ENCODE peak calls at places on chromosomes 3 and 15, in five cellular contexts. One of them, this sample, is unnamed.

GRCh38 chr3:64612082-64612860 is 75.5 kb downstream of the ADAMTS9 start:
- DNase-seq in D341Med: no peak
- DNase-seq in left cardiac atrium: no peak
- DNase-seq in body of pancreas: peak
- DNase-seq in NCI-H345: no peak
- DNase-seq in this sample: no peak

GRCh38 chr15:97691799-97692198 is 268.7 kb upstream of the ARRDC4 start:
- DNase-seq in D341Med: no peak
- DNase-seq in left cardiac atrium: no peak
- DNase-seq in body of pancreas: no peak
- DNase-seq in NCI-H345: no peak
- DNase-seq in this sample: no peak

GRCh38 chr15:50107591-50108408 is 11.2 kb downstream of the ATP8B4 start:
- DNase-seq in D341Med: no peak
- DNase-seq in left cardiac atrium: no peak
- DNase-seq in body of pancreas: peak
- DNase-seq in NCI-H345: no peak
- DNase-seq in this sample: no peak

GRCh38 chr3:120820748-120821147 is 78.2 kb downstream of the GTF2E1 start:
- DNase-seq in D341Med: no peak
- DNase-seq in left cardiac atrium: no peak
- DNase-seq in body of pancreas: no peak
- DNase-seq in NCI-H345: no peak
- DNase-seq in this sample: no peak

GRCh38 chr15:66644815-66645345 is 57.2 kb upstream of the SMAD6 start:
- DNase-seq in D341Med: no peak
- DNase-seq in left cardiac atrium: no peak
- DNase-seq in body of pancreas: no peak
- DNase-seq in NCI-H345: no peak
- DNase-seq in this sample: no peak

GRCh38 chr3:121894191-121894990 is at the start of gene SLC15A2:
- DNase-seq in D341Med: no peak
- DNase-seq in left cardiac atrium: peak
- DNase-seq in body of pancreas: peak
- DNase-seq in NCI-H345: no peak
- DNase-seq in this sample: no peak

GRCh38 chr3:45881031-45882022 is 5.0 kb upstream of the CCR9 start:
- DNase-seq in D341Med: no peak
- DNase-seq in left cardiac atrium: peak
- DNase-seq in body of pancreas: no peak
- DNase-seq in NCI-H345: no peak
- DNase-seq in this sample: no peak

GRCh38 chr3:126835472-126836219 is 131.6 kb downstream of the CHCHD6 start:
- DNase-seq in D341Med: no peak
- DNase-seq in left cardiac atrium: no peak
- DNase-seq in body of pancreas: no peak
- DNase-seq in NCI-H345: no peak
- DNase-seq in this sample: no peak

GRCh38 chr3:129016366-129016724 is 15.2 kb downstream of the EFCC1 start:
- DNase-seq in D341Med: peak
- DNase-seq in left cardiac atrium: no peak
- DNase-seq in body of pancreas: no peak
- DNase-seq in NCI-H345: peak
- DNase-seq in this sample: peak

GRCh38 chr3:97825101-97825500 is 3.3 kb downstream of the CRYBG3 start:
- DNase-seq in D341Med: no peak
- DNase-seq in left cardiac atrium: no peak
- DNase-seq in body of pancreas: no peak
- DNase-seq in NCI-H345: no peak
- DNase-seq in this sample: no peak

GRCh38 chr15:101307048-101307896 is 12.2 kb upstream of the SNRPA1 start:
- DNase-seq in D341Med: no peak
- DNase-seq in left cardiac atrium: no peak
- DNase-seq in body of pancreas: no peak
- DNase-seq in NCI-H345: peak
- DNase-seq in this sample: no peak

GRCh38 chr15:50137330-50137761 is 18.3 kb upstream of the ATP8B4 start:
- DNase-seq in D341Med: no peak
- DNase-seq in left cardiac atrium: no peak
- DNase-seq in body of pancreas: no peak
- DNase-seq in NCI-H345: no peak
- DNase-seq in this sample: peak

GRCh38 chr3:128922804-128923459 is 43.5 kb downstream of the ACAD9 start:
- DNase-seq in D341Med: no peak
- DNase-seq in left cardiac atrium: no peak
- DNase-seq in body of pancreas: no peak
- DNase-seq in NCI-H345: no peak
- DNase-seq in this sample: no peak

GRCh38 chr15:64521201-64521600 is 60.8 kb downstream of the ZNF609 start:
- DNase-seq in D341Med: peak
- DNase-seq in left cardiac atrium: no peak
- DNase-seq in body of pancreas: peak
- DNase-seq in NCI-H345: no peak
- DNase-seq in this sample: no peak

This sample was measured in SHP77.